ENCODE peak calls at places on chromosome 15, in five cellular contexts. One of them, this sample, is unnamed.

GRCh38 chr15:57503051-57503702 is 88.5 kb upstream of the MYZAP start:
- DNase-seq in ovary: no peak
- DNase-seq in IMR-90: no peak
- DNase-seq in Peyer's patch: no peak
- DNase-seq in tibial nerve: no peak
- DNase-seq in this sample: no peak

GRCh38 chr15:56927816-56928215 is 9.4 kb downstream of the TCF12 start:
- DNase-seq in ovary: no peak
- DNase-seq in IMR-90: no peak
- DNase-seq in Peyer's patch: no peak
- DNase-seq in tibial nerve: no peak
- DNase-seq in this sample: no peak

GRCh38 chr15:70142322-70143191 is 44.8 kb upstream of the TLE3 start:
- DNase-seq in ovary: peak; percentile 88
- DNase-seq in IMR-90: peak; percentile 85
- DNase-seq in Peyer's patch: no peak
- DNase-seq in tibial nerve: no peak
- DNase-seq in this sample: no peak

GRCh38 chr15:70788114-70789049 is 25.0 kb upstream of the UACA start:
- DNase-seq in ovary: no peak
- DNase-seq in IMR-90: peak; percentile 86
- DNase-seq in Peyer's patch: peak; percentile 57
- DNase-seq in tibial nerve: no peak
- DNase-seq in this sample: no peak

GRCh38 chr15:74807302-74807701 is 5.3 kb upstream of the LMAN1L start:
- DNase-seq in ovary: no peak
- DNase-seq in IMR-90: peak; percentile 28
- DNase-seq in Peyer's patch: no peak
- DNase-seq in tibial nerve: no peak
- DNase-seq in this sample: no peak

GRCh38 chr15:70627734-70628541 is 135.4 kb downstream of the UACA start:
- DNase-seq in ovary: no peak
- DNase-seq in IMR-90: no peak
- DNase-seq in Peyer's patch: no peak
- DNase-seq in tibial nerve: no peak
- DNase-seq in this sample: no peak

GRCh38 chr15:78620839-78621421 is at the start of gene CHRNA3:
- DNase-seq in ovary: no peak
- DNase-seq in IMR-90: no peak
- DNase-seq in Peyer's patch: no peak
- DNase-seq in tibial nerve: no peak
- DNase-seq in this sample: peak; percentile 14

GRCh38 chr15:77025941-77026411 is 31.1 kb downstream of the PSTPIP1 start:
- DNase-seq in ovary: peak; percentile 7
- DNase-seq in IMR-90: no peak
- DNase-seq in Peyer's patch: peak; percentile 38
- DNase-seq in tibial nerve: no peak
- DNase-seq in this sample: no peak

GRCh38 chr15:100115711-100116090 is 226.1 kb downstream of the ADAMTS17 start:
- DNase-seq in ovary: no peak
- DNase-seq in IMR-90: peak; percentile 67
- DNase-seq in Peyer's patch: no peak
- DNase-seq in tibial nerve: no peak
- DNase-seq in this sample: no peak

GRCh38 chr15:90062023-90062728 is 40.1 kb downstream of the IDH2 start:
- DNase-seq in ovary: peak; percentile 64
- DNase-seq in IMR-90: no peak
- DNase-seq in Peyer's patch: peak; percentile 90
- DNase-seq in tibial nerve: no peak
- DNase-seq in this sample: peak; percentile 79

GRCh38 chr15:80418892-80419537 is 14.8 kb downstream of the ARNT2 start:
- DNase-seq in ovary: no peak
- DNase-seq in IMR-90: peak; percentile 72
- DNase-seq in Peyer's patch: peak; percentile 57
- DNase-seq in tibial nerve: no peak
- DNase-seq in this sample: no peak

GRCh38 chr15:69786136-69786701 is 311.5 kb downstream of the TLE3 start:
- DNase-seq in ovary: no peak
- DNase-seq in IMR-90: no peak
- DNase-seq in Peyer's patch: no peak
- DNase-seq in tibial nerve: no peak
- DNase-seq in this sample: no peak

GRCh38 chr15:38668433-38669159 is 104.0 kb upstream of the RASGRP1 start:
- DNase-seq in ovary: no peak
- DNase-seq in IMR-90: no peak
- DNase-seq in Peyer's patch: no peak
- DNase-seq in tibial nerve: no peak
- DNase-seq in this sample: no peak

GRCh38 chr15:90947577-90948357 is 6.9 kb upstream of the RCCD1 start:
- DNase-seq in ovary: no peak
- DNase-seq in IMR-90: no peak
- DNase-seq in Peyer's patch: no peak
- DNase-seq in tibial nerve: no peak
- DNase-seq in this sample: no peak

GRCh38 chr15:40048155-40048792 is 9.3 kb upstream of the SRP14 start:
- DNase-seq in ovary: no peak
- DNase-seq in IMR-90: no peak
- DNase-seq in Peyer's patch: peak; percentile 93
- DNase-seq in tibial nerve: no peak
- DNase-seq in this sample: peak; percentile 49

GRCh38 chr15:51649659-51650521 is 27.3 kb upstream of the DMXL2 start:
- DNase-seq in ovary: peak; percentile 13
- DNase-seq in IMR-90: peak; percentile 79
- DNase-seq in Peyer's patch: peak; percentile 61
- DNase-seq in tibial nerve: no peak
- DNase-seq in this sample: no peak

GRCh38 chr15:35912196-35912595 is 366.2 kb upstream of the DPH6 start:
- DNase-seq in ovary: no peak
- DNase-seq in IMR-90: peak; percentile 13
- DNase-seq in Peyer's patch: no peak
- DNase-seq in tibial nerve: no peak
- DNase-seq in this sample: no peak

GRCh38 chr15:75460646-75461045 is 9.2 kb upstream of the SIN3A start:
- DNase-seq in ovary: no peak
- DNase-seq in IMR-90: no peak
- DNase-seq in Peyer's patch: peak; percentile 75
- DNase-seq in tibial nerve: no peak
- DNase-seq in this sample: no peak

GRCh38 chr15:72934006-72934405 is 118.3 kb upstream of the NEO1 start:
- DNase-seq in ovary: no peak
- DNase-seq in IMR-90: peak; percentile 21
- DNase-seq in Peyer's patch: no peak
- DNase-seq in tibial nerve: no peak
- DNase-seq in this sample: no peak

GRCh38 chr15:73683624-73684536 is at the start of gene CD276:
- DNase-seq in ovary: peak; percentile 67
- DNase-seq in IMR-90: peak; percentile 64
- DNase-seq in Peyer's patch: peak; percentile 73
- DNase-seq in tibial nerve: peak; percentile 40
- DNase-seq in this sample: peak; percentile 92

GRCh38 chr15:79769933-79770332 is 126.9 kb downstream of the MTHFS start:
- DNase-seq in ovary: no peak
- DNase-seq in IMR-90: no peak
- DNase-seq in Peyer's patch: no peak
- DNase-seq in tibial nerve: no peak
- DNase-seq in this sample: no peak

GRCh38 chr15:71048913-71049675 is 66.2 kb upstream of the THSD4 start:
- DNase-seq in ovary: no peak
- DNase-seq in IMR-90: peak; percentile 99
- DNase-seq in Peyer's patch: no peak
- DNase-seq in tibial nerve: no peak
- DNase-seq in this sample: no peak

GRCh38 chr15:46556559-46556958 is 921.7 kb downstream of the SQOR start:
- DNase-seq in ovary: no peak
- DNase-seq in IMR-90: no peak
- DNase-seq in Peyer's patch: no peak
- DNase-seq in tibial nerve: no peak
- DNase-seq in this sample: no peak

GRCh38 chr15:85335193-85335939 is 45.0 kb upstream of the AKAP13 start:
- DNase-seq in ovary: no peak
- DNase-seq in IMR-90: no peak
- DNase-seq in Peyer's patch: peak; percentile 68
- DNase-seq in tibial nerve: no peak
- DNase-seq in this sample: no peak

GRCh38 chr15:23877502-23878412 is 190.7 kb upstream of the NDN start:
- DNase-seq in ovary: peak; percentile 49
- DNase-seq in IMR-90: no peak
- DNase-seq in Peyer's patch: peak; percentile 53
- DNase-seq in tibial nerve: no peak
- DNase-seq in this sample: peak; percentile 72

GRCh38 chr15:93929375-93930094 is 301.8 kb upstream of the MCTP2 start:
- DNase-seq in ovary: peak; percentile 16
- DNase-seq in IMR-90: peak; percentile 60
- DNase-seq in Peyer's patch: no peak
- DNase-seq in tibial nerve: no peak
- DNase-seq in this sample: no peak

GRCh38 chr15:101027273-101027901 is 108.2 kb downstream of the LRRK1 start:
- DNase-seq in ovary: no peak
- DNase-seq in IMR-90: no peak
- DNase-seq in Peyer's patch: peak; percentile 44
- DNase-seq in tibial nerve: no peak
- DNase-seq in this sample: no peak

GRCh38 chr15:99155961-99156443 is 51.1 kb downstream of the SYNM start:
- DNase-seq in ovary: no peak
- DNase-seq in IMR-90: peak; percentile 65
- DNase-seq in Peyer's patch: no peak
- DNase-seq in tibial nerve: no peak
- DNase-seq in this sample: no peak

GRCh38 chr15:78334845-78335244 is 5.3 kb upstream of the CRABP1 start:
- DNase-seq in ovary: no peak
- DNase-seq in IMR-90: no peak
- DNase-seq in Peyer's patch: no peak
- DNase-seq in tibial nerve: no peak
- DNase-seq in this sample: no peak

GRCh38 chr15:91948001-91948608 is 94.6 kb downstream of the SLCO3A1 start:
- DNase-seq in ovary: no peak
- DNase-seq in IMR-90: peak; percentile 73
- DNase-seq in Peyer's patch: no peak
- DNase-seq in tibial nerve: no peak
- DNase-seq in this sample: no peak

GRCh38 chr15:68229386-68230156 is at the start of gene CLN6:
- DNase-seq in ovary: peak; percentile 83
- DNase-seq in IMR-90: peak; percentile 77
- DNase-seq in Peyer's patch: peak; percentile 91
- DNase-seq in tibial nerve: peak; percentile 63
- DNase-seq in this sample: peak; percentile 97
- TF ChIP-seq POLR2A in ovary: no peak
- TF ChIP-seq POLR2A in IMR-90: peak; percentile 45
- TF ChIP-seq POLR2A in Peyer's patch: peak; percentile 13
- TF ChIP-seq POLR2A in tibial nerve: peak; percentile 6
- TF ChIP-seq POLR2A in this sample: no peak

GRCh38 chr15:98083203-98083910 is 122.9 kb downstream of the ARRDC4 start:
- DNase-seq in ovary: no peak
- DNase-seq in IMR-90: no peak
- DNase-seq in Peyer's patch: no peak
- DNase-seq in tibial nerve: no peak
- DNase-seq in this sample: no peak
- TF ChIP-seq CTCF in ovary: no peak
- TF ChIP-seq CTCF in IMR-90: no peak
- TF ChIP-seq CTCF in Peyer's patch: no peak
- TF ChIP-seq CTCF in tibial nerve: no peak
- TF ChIP-seq CTCF in this sample: no peak

GRCh38 chr15:64893481-64894394 is 18.0 kb upstream of the ANKDD1A start:
- DNase-seq in ovary: peak; percentile 89
- DNase-seq in IMR-90: peak; percentile 93
- DNase-seq in Peyer's patch: peak; percentile 99
- DNase-seq in tibial nerve: peak; percentile 81
- DNase-seq in this sample: peak; percentile 92
- TF ChIP-seq POLR2A in ovary: peak; percentile 38
- TF ChIP-seq POLR2A in IMR-90: peak; percentile 33
- TF ChIP-seq POLR2A in Peyer's patch: peak; percentile 54
- TF ChIP-seq POLR2A in tibial nerve: no peak
- TF ChIP-seq POLR2A in this sample: peak; percentile 80

GRCh38 chr15:29682361-29682760 is 139.9 kb downstream of the TJP1 start:
- DNase-seq in ovary: no peak
- DNase-seq in IMR-90: no peak
- DNase-seq in Peyer's patch: no peak
- DNase-seq in tibial nerve: no peak
- DNase-seq in this sample: no peak
- TF ChIP-seq CTCF in ovary: no peak
- TF ChIP-seq CTCF in IMR-90: no peak
- TF ChIP-seq CTCF in Peyer's patch: no peak
- TF ChIP-seq CTCF in tibial nerve: no peak
- TF ChIP-seq CTCF in this sample: no peak

This sample was measured in upper lobe of left lung.